ENCODE peak calls at places on chromosomes 4 and X, in seven cellular contexts. L, H, G, O, S, M and K are unnamed samples.

GRCh38 chr4:7030856-7031255 is 12.3 kb upstream of the TADA2B start:
- DNase-seq in L (peak), H (no peak), G (no peak), O (no peak), S (no peak), M (no peak), K (no peak)

GRCh38 chrX:30889147-30890125 is at the start of gene TAB3:
- DNase-seq in L (peak), H (peak), G (peak), O (peak), S (peak), M (peak), K (peak)

GRCh38 chr4:154559141-154559841 is 3.5 kb upstream of the FGB start:
- DNase-seq in L (no peak), H (no peak), G (peak), O (no peak), S (no peak), M (peak), K (no peak)

GRCh38 chrX:146241902-146242301 is 424.3 kb downstream of the SLITRK2 start:
- DNase-seq in L (no peak), H (no peak), G (no peak), O (no peak), S (no peak), M (no peak), K (no peak)

GRCh38 chr4:142683503-142683902 is 162.6 kb downstream of the INPP4B start:
- DNase-seq in L (no peak), H (no peak), G (no peak), O (no peak), S (no peak), M (no peak), K (no peak)

GRCh38 chr4:17030543-17030942 is 132.1 kb upstream of the LDB2 start:
- DNase-seq in L (no peak), H (peak), G (no peak), O (no peak), S (no peak), M (no peak), K (peak)

GRCh38 chr4:175412744-175413143 is 399.3 kb downstream of the GPM6A start:
- DNase-seq in L (no peak), H (peak), G (no peak), O (no peak), S (no peak), M (peak), K (peak)

GRCh38 chrX:13219990-13220764 is 99.7 kb downstream of the ATXN3L start:
- DNase-seq in L (no peak), H (no peak), G (no peak), O (no peak), S (no peak), M (peak), K (no peak)

GRCh38 chr4:77804471-77804870 is 14.7 kb downstream of the CNOT6L start:
- DNase-seq in L (no peak), H (no peak), G (no peak), O (no peak), S (no peak), M (no peak), K (no peak)

GRCh38 chrX:23228454-23228853 is 106.2 kb upstream of the PTCHD1 start:
- DNase-seq in L (no peak), H (no peak), G (no peak), O (no peak), S (no peak), M (no peak), K (no peak)

GRCh38 chr4:99729186-99729585 is 71.6 kb upstream of the C4orf54 start:
- DNase-seq in L (no peak), H (no peak), G (no peak), O (no peak), S (no peak), M (no peak), K (no peak)

GRCh38 chr4:108700358-108700757 is 50.0 kb downstream of the OSTC start:
- DNase-seq in L (no peak), H (peak), G (no peak), O (no peak), S (no peak), M (no peak), K (peak)

GRCh38 chr4:38180456-38180855 is 220.3 kb downstream of the PTTG2 start:
- DNase-seq in L (no peak), H (no peak), G (no peak), O (no peak), S (no peak), M (no peak), K (no peak)

GRCh38 chr4:184104419-184105101 is 113.1 kb downstream of the ENPP6 start:
- DNase-seq in L (no peak), H (no peak), G (no peak), O (no peak), S (no peak), M (peak), K (no peak)

GRCh38 chr4:104451573-104451972 is 43.1 kb downstream of the CXXC4 start:
- DNase-seq in L (no peak), H (no peak), G (peak), O (no peak), S (no peak), M (no peak), K (no peak)

GRCh38 chr4:101594588-101594987 is 195.9 kb upstream of the BANK1 start:
- DNase-seq in L (no peak), H (no peak), G (no peak), O (no peak), S (no peak), M (no peak), K (no peak)